ENCODE peak calls at places on chromosomes 16 and 17, in six cellular contexts. A, P, K, Y, B and C are unnamed samples.

GRCh38 chr16:4945560-4946502 is 8.9 kb upstream of the PPL start:
- DNase-seq in B (no peak), P (peak), A (no peak), K (peak), Y (peak), C (no peak)

GRCh38 chr17:81029859-81030258 is 5.1 kb upstream of the BAIAP2 start:
- DNase-seq in Y (no peak), B (no peak), A (no peak), K (no peak), P (no peak), C (no peak)

GRCh38 chr16:67445913-67446907 is 15.3 kb downstream of the HSD11B2 start:
- DNase-seq in B (no peak), A (no peak), K (no peak), P (no peak), Y (no peak), C (no peak)

GRCh38 chr16:27924411-27925118 is 138.9 kb downstream of the GSG1L start:
- DNase-seq in P (no peak), K (no peak), A (no peak), B (no peak), Y (peak), C (no peak)

GRCh38 chr17:57902117-57902799 is 52.4 kb upstream of the MRPS23 start:
- DNase-seq in P (no peak), A (no peak), K (no peak), Y (no peak), B (no peak), C (no peak)

GRCh38 chr17:50556803-50557202 is 3.7 kb upstream of the CACNA1G start:
- DNase-seq in Y (no peak), A (peak), P (no peak), B (no peak), K (no peak), C (no peak)

GRCh38 chr17:7323731-7324437 is 5.3 kb downstream of the NEURL4 start:
- DNase-seq in B (no peak), P (peak), Y (peak), K (peak), A (no peak), C (no peak)

GRCh38 chr16:82344157-82344556 is 174.1 kb upstream of the MPHOSPH6 start:
- DNase-seq in P (no peak), A (peak), B (no peak), K (no peak), Y (no peak), C (no peak)

GRCh38 chr16:22250522-22250921 is 44.4 kb downstream of the EEF2K start:
- DNase-seq in P (peak), K (peak), B (no peak), A (no peak), Y (no peak), C (no peak)

GRCh38 chr17:34400301-34400931 is 37.4 kb upstream of the CCL1 start:
- DNase-seq in B (no peak), K (no peak), Y (no peak), P (no peak), A (no peak), C (no peak)

GRCh38 chr16:83701494-83701893 is 106.3 kb upstream of the HSBP1 start:
- DNase-seq in P (peak), A (no peak), B (no peak), K (peak), Y (no peak), C (no peak)

GRCh38 chr16:1610841-1611653 is 825 bp downstream of the IFT140 start:
- DNase-seq in K (peak), Y (peak), A (no peak), B (no peak), P (no peak), C (no peak)

GRCh38 chr17:42700890-42701289 is 18.6 kb downstream of the CNTNAP1 start:
- DNase-seq in K (no peak), A (no peak), P (no peak), Y (no peak), B (no peak), C (no peak)

GRCh38 chr17:50171371-50172071 is 5.7 kb downstream of the SGCA start:
- DNase-seq in P (no peak), K (no peak), B (no peak), Y (no peak), A (no peak), C (no peak)

GRCh38 chr17:17886253-17886652 is 49.5 kb upstream of the SREBF1 start:
- DNase-seq in Y (no peak), P (no peak), B (no peak), A (no peak), K (no peak), C (no peak)

GRCh38 chr17:65023791-65024190 is 32.7 kb downstream of the GNA13 start:
- DNase-seq in P (no peak), K (peak), A (no peak), Y (no peak), B (no peak), C (no peak)

GRCh38 chr16:14301150-14302030 is 230.3 kb downstream of the MRTFB start:
- DNase-seq in K (peak), A (no peak), B (no peak), P (peak), Y (no peak), C (peak)

GRCh38 chr16:70680495-70681381 is 5.1 kb downstream of the MTSS2 start:
- DNase-seq in P (no peak), A (no peak), B (no peak), K (no peak), Y (no peak), C (no peak)

GRCh38 chr17:36938566-36939058 is 1.3 kb downstream of the LHX1 start:
- DNase-seq in P (no peak), K (no peak), Y (no peak), A (peak), B (no peak), C (no peak)

GRCh38 chr16:89094252-89094901 is 725 bp downstream of the ACSF3 start:
- DNase-seq in Y (peak), B (no peak), A (no peak), K (peak), P (no peak), C (no peak)

GRCh38 chr16:51374346-51374745 is 223.3 kb upstream of the SALL1 start:
- DNase-seq in K (no peak), A (no peak), P (peak), B (no peak), Y (peak), C (no peak)

GRCh38 chr17:76820039-76820438 is 48.2 kb upstream of the MGAT5B start:
- DNase-seq in Y (no peak), P (no peak), K (no peak), A (peak), B (no peak), C (no peak)

GRCh38 chr17:56125830-56126819 is 27.1 kb upstream of the ANKFN1 start:
- DNase-seq in A (no peak), P (peak), K (peak), Y (no peak), B (no peak), C (no peak)

GRCh38 chr17:31067699-31068184 is 27.0 kb upstream of the NF1 start:
- DNase-seq in P (peak), B (no peak), Y (peak), A (no peak), K (peak), C (no peak)

GRCh38 chr16:396605-397004 is 394 bp upstream of the NME4 start:
- DNase-seq in A (peak), K (peak), B (no peak), P (no peak), Y (no peak), C (no peak)

GRCh38 chr17:13413001-13413400 is 188.7 kb downstream of the HS3ST3A1 start:
- DNase-seq in B (no peak), A (no peak), P (peak), Y (no peak), K (no peak), C (no peak)

GRCh38 chr17:9817086-9817485 is 4.8 kb downstream of the GSG1L2 start:
- DNase-seq in Y (peak), B (no peak), K (peak), A (peak), P (peak), C (no peak)

GRCh38 chr16:90077757-90078593 is 844 bp upstream of the PRDM7 start:
- DNase-seq in Y (no peak), B (no peak), A (peak), K (no peak), P (peak), C (no peak)

GRCh38 chr17:37067555-37068111 is 118.9 kb downstream of the AATF start:
- DNase-seq in K (peak), Y (peak), A (no peak), B (no peak), P (peak), C (no peak)

GRCh38 chr16:83137326-83137770 is 510.6 kb downstream of the CDH13 start:
- DNase-seq in K (peak), P (peak), Y (no peak), B (no peak), A (no peak), C (peak)

GRCh38 chr17:31743767-31744166 is 115.3 kb downstream of the COPRS start:
- DNase-seq in Y (no peak), P (peak), K (no peak), A (no peak), B (no peak), C (no peak)

GRCh38 chr16:88407807-88408206 is 25.0 kb downstream of the ZNF469 start:
- DNase-seq in P (no peak), B (no peak), A (no peak), K (no peak), Y (no peak), C (no peak)

GRCh38 chr16:88524973-88525662 is 45.1 kb upstream of the ZC3H18 start:
- DNase-seq in Y (no peak), K (no peak), A (no peak), P (no peak), B (no peak), C (no peak)